ENCODE peak calls at places on chromosomes 3 and 15, in six cellular contexts. O, R, E, P, H and L are unnamed samples.

GRCh38 chr15:35101335-35101734 is 16.2 kb upstream of the NANOGP8 start:
- DNase-seq in O (no peak), R (no peak), E (no peak), P (no peak), H (no peak), L (no peak)

GRCh38 chr3:141280086-141280485 is 48.5 kb downstream of the PXYLP1 start:
- DNase-seq in O (no peak), R (no peak), E (no peak), P (peak; percentile 72), H (no peak), L (no peak)

GRCh38 chr15:96363692-96364091 is 33.2 kb downstream of the NR2F2 start:
- DNase-seq in O (peak; percentile 18), R (no peak), E (no peak), P (no peak), H (no peak), L (no peak)

GRCh38 chr15:98983333-98983732 is 24.3 kb downstream of the PGPEP1L start:
- DNase-seq in O (no peak), R (no peak), E (peak; percentile 34), P (peak; percentile 77), H (no peak), L (peak; percentile 16)

GRCh38 chr3:170740285-170740684 is 129.7 kb downstream of the RPL22L1 start:
- DNase-seq in O (no peak), R (no peak), E (no peak), P (no peak), H (no peak), L (no peak)

GRCh38 chr15:43519207-43519606 is 1.8 kb downstream of the MAP1A start:
- DNase-seq in O (no peak), R (no peak), E (no peak), P (no peak), H (no peak), L (no peak)

GRCh38 chr3:146473726-146474125 is 4.4 kb upstream of the PLSCR2 start:
- DNase-seq in O (no peak), R (no peak), E (no peak), P (no peak), H (no peak), L (no peak)

GRCh38 chr15:96158938-96159337 is 171.6 kb upstream of the NR2F2 start:
- DNase-seq in O (no peak), R (no peak), E (no peak), P (no peak), H (no peak), L (no peak)

GRCh38 chr3:50453907-50454306 is 49.5 kb downstream of the CACNA2D2 start:
- DNase-seq in O (peak; percentile 42), R (no peak), E (no peak), P (no peak), H (no peak), L (no peak)

GRCh38 chr3:184570035-184570434 is 8.4 kb downstream of the EPHB3 start:
- DNase-seq in O (no peak), R (no peak), E (no peak), P (no peak), H (no peak), L (no peak)

GRCh38 chr3:184567924-184568590 is 6.5 kb downstream of the EPHB3 start:
- DNase-seq in O (no peak), R (no peak), E (no peak), P (no peak), H (no peak), L (no peak)

GRCh38 chr3:184568591-184568917 is 7.0 kb downstream of the EPHB3 start:
- DNase-seq in O (no peak), R (no peak), E (no peak), P (no peak), H (no peak), L (no peak)

GRCh38 chr3:184570501-184570900 is 8.9 kb downstream of the EPHB3 start:
- DNase-seq in O (no peak), R (no peak), E (no peak), P (no peak), H (no peak), L (no peak)

GRCh38 chr3:184568918-184569829 is 7.6 kb downstream of the EPHB3 start:
- DNase-seq in O (peak; percentile 85), R (peak; percentile 85), E (peak; percentile 95), P (peak; percentile 96), H (no peak), L (peak; percentile 72)
- H3K4me3 ChIP-seq in O (peak overlapping the region; percentile 83), R (peak overlapping the region; percentile 36), E (peak overlapping the region; percentile 63), P (peak overlapping the region; percentile 35), H (peak overlapping the region; percentile 32), L (peak overlapping the region; percentile 35)

GRCh38 chr15:73753250-73754130 is at the start of gene INSYN1:
- DNase-seq in O (peak; percentile 72), R (no peak), E (no peak), P (peak; percentile 17), H (peak; percentile 66), L (peak; percentile 16)
- H3K4me3 ChIP-seq in O (peak within 1 kb of the TSS; percentile 89), R (peak within 1 kb of the TSS; percentile 27), E (peak within 1 kb of the TSS; percentile 41), P (peak within 1 kb of the TSS; percentile 24), H (peak within 1 kb of the TSS; percentile 27), L (peak within 1 kb of the TSS; percentile 36)

DNA sequence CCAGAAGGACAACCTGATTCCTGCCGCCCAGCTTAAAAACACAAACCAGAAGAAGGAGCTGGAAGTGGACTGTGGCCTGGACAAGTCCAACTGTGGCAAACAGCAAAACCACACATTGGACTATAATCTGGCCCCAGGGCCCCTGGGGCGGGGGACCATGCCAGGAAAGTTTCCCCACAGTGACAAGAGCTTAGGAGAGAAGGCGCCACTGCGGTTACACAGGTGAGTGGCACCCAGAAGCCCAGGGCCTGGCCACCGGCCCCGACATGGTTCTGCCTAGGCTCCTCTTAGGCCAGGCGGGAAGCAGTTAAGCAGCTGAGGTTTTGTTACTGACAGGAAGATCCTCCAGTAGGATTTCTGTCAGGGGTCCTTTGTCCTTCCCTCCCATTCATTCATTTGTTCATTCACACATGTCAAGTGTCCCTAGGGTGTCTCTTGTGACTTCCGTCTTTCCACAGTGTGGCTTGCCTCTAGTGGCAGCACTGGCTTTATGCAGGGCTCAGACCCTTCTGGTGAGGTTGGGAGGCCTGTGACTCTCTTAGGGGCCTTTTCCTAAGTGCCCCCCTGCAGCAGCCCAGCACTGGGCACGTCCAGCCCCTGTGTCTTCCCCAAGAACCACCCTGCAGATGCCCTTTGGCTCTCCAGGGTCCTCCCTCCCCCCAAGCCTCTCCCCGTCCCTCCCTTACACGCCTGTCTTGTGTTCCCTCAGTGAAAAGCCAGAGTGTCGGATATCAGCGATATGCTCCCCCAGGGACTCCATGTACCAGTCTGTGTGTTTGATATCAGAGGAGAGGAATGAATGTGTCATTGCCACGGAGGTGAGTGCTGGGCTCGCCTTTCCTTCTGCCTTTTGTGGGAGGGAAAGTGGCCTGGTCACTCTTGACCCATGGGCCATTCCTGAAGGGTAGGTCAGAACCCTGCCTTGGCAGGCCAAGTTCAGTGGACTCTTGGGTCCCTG is 7.8 kb downstream of the DLL4 start:
- DNase-seq in O (no peak), R (no peak), E (no peak), P (peak; percentile 52), H (peak; percentile 69), L (no peak)
- H3K4me3 ChIP-seq in O (no peak overlapping the region), R (no peak overlapping the region), E (no peak overlapping the region), P (no peak overlapping the region), H (no peak overlapping the region), L (no peak overlapping the region)

DNA sequence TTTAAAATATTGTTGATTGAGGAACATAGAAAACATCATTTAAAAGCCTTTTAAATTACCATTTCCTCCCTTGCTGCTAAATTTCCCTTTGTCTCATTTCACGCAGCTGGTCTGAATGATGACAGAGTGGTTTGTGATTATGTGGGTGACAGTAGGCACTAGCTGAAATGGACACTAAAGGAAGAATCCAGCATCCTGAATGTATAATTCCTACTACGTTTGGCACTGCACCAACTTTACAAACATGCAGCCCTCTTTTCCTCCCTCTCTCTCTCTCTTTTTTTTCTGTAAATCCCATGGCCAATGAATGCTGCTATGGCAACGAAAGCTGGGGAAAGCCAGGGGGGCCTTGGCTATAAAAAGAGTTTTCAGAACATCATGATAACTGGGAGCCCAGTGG is 367.2 kb upstream of the AGTR1 start:
- DNase-seq in O (no peak), R (no peak), E (no peak), P (no peak), H (no peak), L (no peak)
- H3K4me3 ChIP-seq in O (no peak overlapping the region), R (no peak overlapping the region), E (no peak overlapping the region), P (no peak overlapping the region), H (no peak overlapping the region), L (no peak overlapping the region)